ENCODE peak calls at places on chromosomes 16 and 17, in four cellular contexts. C, F, P and L are unnamed samples.

GRCh38 chr17:82225368-82226029 is 3.3 kb upstream of the SLC16A3 start:
- DNase-seq in P (no peak), C (no peak), F (no peak), L (no peak)

GRCh38 chr17:42333053-42333452 is 44.8 kb downstream of the STAT5A start:
- DNase-seq in F (no peak), C (no peak), P (peak), L (no peak)

GRCh38 chr16:86994651-86995171 is 322.5 kb downstream of the C16orf95 start:
- DNase-seq in C (peak), P (no peak), F (peak), L (no peak)

GRCh38 chr17:29135464-29135863 is 44.7 kb downstream of the MYO18A start:
- DNase-seq in P (no peak), C (no peak), F (no peak), L (no peak)

GRCh38 chr16:47578033-47578432 is 116.9 kb downstream of the PHKB start:
- DNase-seq in C (no peak), P (no peak), F (no peak), L (no peak)

GRCh38 chr16:68644715-68645493 is at the start of gene CDH3:
- DNase-seq in C (no peak), P (no peak), F (no peak), L (peak)

GRCh38 chr17:14098246-14098645 is 28.9 kb downstream of the COX10 start:
- DNase-seq in F (no peak), C (no peak), P (no peak), L (no peak)

GRCh38 chr17:80101160-80101945 is at the start of gene GAA:
- DNase-seq in P (peak), F (peak), C (peak), L (peak)

GRCh38 chr16:87664792-87665191 is 62.5 kb downstream of the JPH3 start:
- DNase-seq in P (no peak), F (no peak), C (no peak), L (no peak)

GRCh38 chr16:83002351-83003334 is 375.9 kb downstream of the CDH13 start:
- DNase-seq in F (peak), C (no peak), P (no peak), L (no peak)

GRCh38 chr17:11627301-11627700 is 29.0 kb downstream of the DNAH9 start:
- DNase-seq in F (no peak), C (no peak), P (no peak), L (no peak)

DNA sequence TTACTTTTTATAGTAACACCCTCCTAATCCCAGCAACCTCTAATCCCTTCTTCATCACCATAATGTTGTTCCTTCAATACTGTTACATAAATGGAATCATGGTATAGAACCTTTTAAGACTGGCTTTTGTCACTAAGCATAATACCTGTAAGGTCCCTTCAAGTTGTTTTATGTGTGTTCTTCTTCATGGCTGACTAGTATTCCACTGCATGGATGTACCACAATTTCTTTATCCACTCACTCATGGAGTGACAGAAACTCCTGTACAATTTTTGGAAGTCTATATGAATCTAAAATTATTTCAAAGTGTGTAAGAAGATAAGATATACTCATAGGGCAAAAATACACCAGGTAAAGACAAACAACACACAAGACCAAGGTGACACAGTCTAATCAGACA is 36.8 kb downstream of the MEAK7 start:
- DNase-seq in F (no peak), P (no peak), C (no peak), L (no peak)
- TF ChIP-seq CTCF in F (no peak), P (no peak), C (no peak), L (no peak)

GRCh38 chr17:48754500-48755261 is 26.1 kb upstream of the HOXB13 start:
- DNase-seq in F (no peak), C (no peak), P (no peak), L (no peak)
- TF ChIP-seq CTCF in F (no peak), C (no peak), P (no peak), L (no peak)

DNA sequence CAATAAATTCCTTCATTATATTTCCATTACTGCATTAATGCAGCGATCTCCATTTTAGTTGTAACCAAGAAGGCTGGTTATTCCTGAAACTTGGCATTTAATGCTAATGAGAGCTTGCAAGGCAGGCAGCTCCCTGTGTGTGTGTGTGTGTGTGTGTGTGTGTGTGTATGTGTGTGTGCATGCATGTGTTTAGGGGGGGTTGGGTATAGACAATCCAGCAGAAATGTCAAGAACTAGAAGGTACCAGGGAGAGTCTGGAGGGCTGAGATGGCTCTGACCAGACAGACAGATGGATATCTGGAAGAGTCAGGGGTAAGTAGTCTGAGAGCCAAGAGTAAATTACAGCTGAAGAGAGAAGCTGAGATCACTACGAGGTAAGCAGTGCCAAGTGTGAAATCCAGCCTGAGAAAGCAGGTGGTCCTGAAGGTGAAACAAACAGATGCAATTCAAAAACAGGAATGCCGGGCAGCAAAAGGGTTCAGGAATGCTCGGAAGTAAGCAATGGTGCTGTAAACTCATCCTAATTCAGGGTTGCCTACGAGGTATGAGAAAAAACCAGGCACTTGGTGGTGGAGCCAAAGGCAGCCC is 392.9 kb downstream of the CA10 start:
- DNase-seq in C (no peak), F (no peak), P (no peak), L (no peak)
- TF ChIP-seq CTCF in C (no peak), F (no peak), P (no peak), L (no peak)

GRCh38 chr17:76539631-76540271 is at the start of gene PRCD:
- DNase-seq in F (no peak), C (no peak), P (no peak), L (no peak)
- TF ChIP-seq CTCF in F (no peak), C (no peak), P (no peak), L (peak)

GRCh38 chr17:18156171-18156975 is 27.3 kb upstream of the ALKBH5 start:
- DNase-seq in C (no peak), P (no peak), F (no peak), L (no peak)
- TF ChIP-seq CTCF in C (peak), P (peak), F (no peak), L (no peak)

DNA sequence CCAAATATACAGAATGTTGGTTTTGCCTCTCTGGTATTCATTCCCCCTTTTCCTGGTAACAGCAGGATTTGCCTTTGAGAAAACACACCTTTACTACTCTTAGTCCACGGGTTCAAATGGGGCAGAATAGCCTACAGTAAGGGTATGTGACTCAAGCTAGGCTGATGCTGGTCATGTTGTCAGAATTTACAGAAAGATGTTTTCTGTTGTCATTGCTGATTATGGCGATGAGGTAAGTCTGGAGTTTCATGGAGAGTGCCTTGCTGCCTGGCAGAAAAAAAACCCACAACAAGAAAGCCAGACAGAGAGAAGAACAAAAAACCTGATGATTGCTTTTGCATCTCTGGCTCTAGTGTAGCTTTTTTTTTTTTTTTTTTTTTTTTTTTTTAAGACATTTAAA is 48.0 kb downstream of the SLC6A4 start:
- DNase-seq in F (no peak), P (no peak), C (no peak), L (no peak)
- TF ChIP-seq CTCF in F (no peak), P (no peak), C (no peak), L (no peak)

GRCh38 chr17:38867179-38867994 is 2.5 kb upstream of the LASP1 start:
- DNase-seq in F (peak), P (peak), C (no peak), L (peak)
- TF ChIP-seq CTCF in F (no peak), P (peak), C (no peak), L (peak)

GRCh38 chr16:75292691-75293090 is 41.3 kb upstream of the BCAR1 start:
- DNase-seq in F (no peak), C (no peak), P (no peak), L (no peak)
- TF ChIP-seq CTCF in F (no peak), C (no peak), P (no peak), L (no peak)